ENCODE peak calls at places on chromosomes 7 and 10, in six cellular contexts. One of them, this sample, is unnamed.

GRCh38 chr10:115936926-115937755 is 335.9 kb downstream of the GFRA1 start:
- DNase-seq in cardiac muscle cell: peak; percentile 17
- DNase-seq in astrocyte of the cerebellum: no peak
- DNase-seq in endothelial cell of umbilical vein: peak; percentile 21
- DNase-seq in Panc1: no peak
- DNase-seq in heart left ventricle: no peak
- DNase-seq in this sample: no peak

GRCh38 chr7:39465055-39465929 is 100.9 kb upstream of the YAE1 start:
- DNase-seq in cardiac muscle cell: peak; percentile 78
- DNase-seq in astrocyte of the cerebellum: peak; percentile 50
- DNase-seq in endothelial cell of umbilical vein: peak; percentile 26
- DNase-seq in Panc1: peak; percentile 36
- DNase-seq in heart left ventricle: no peak
- DNase-seq in this sample: peak; percentile 21

GRCh38 chr7:137953692-137954470 is 48.0 kb downstream of the CREB3L2 start:
- DNase-seq in cardiac muscle cell: peak; percentile 60
- DNase-seq in astrocyte of the cerebellum: peak; percentile 75
- DNase-seq in endothelial cell of umbilical vein: peak; percentile 76
- DNase-seq in Panc1: peak; percentile 78
- DNase-seq in heart left ventricle: no peak
- DNase-seq in this sample: no peak

GRCh38 chr10:50561816-50562215 is 61.9 kb downstream of the SGMS1 start:
- DNase-seq in cardiac muscle cell: no peak
- DNase-seq in astrocyte of the cerebellum: no peak
- DNase-seq in endothelial cell of umbilical vein: no peak
- DNase-seq in Panc1: no peak
- DNase-seq in heart left ventricle: no peak
- DNase-seq in this sample: no peak

GRCh38 chr10:67077376-67077775 is 151.5 kb downstream of the LRRTM3 start:
- DNase-seq in cardiac muscle cell: no peak
- DNase-seq in astrocyte of the cerebellum: no peak
- DNase-seq in endothelial cell of umbilical vein: no peak
- DNase-seq in Panc1: no peak
- DNase-seq in heart left ventricle: no peak
- DNase-seq in this sample: no peak

GRCh38 chr7:132280335-132280734 is 295.9 kb downstream of the PLXNA4 start:
- DNase-seq in cardiac muscle cell: no peak
- DNase-seq in astrocyte of the cerebellum: no peak
- DNase-seq in endothelial cell of umbilical vein: no peak
- DNase-seq in Panc1: no peak
- DNase-seq in heart left ventricle: no peak
- DNase-seq in this sample: no peak

GRCh38 chr10:3595736-3596135 is 189.3 kb downstream of the KLF6 start:
- DNase-seq in cardiac muscle cell: no peak
- DNase-seq in astrocyte of the cerebellum: no peak
- DNase-seq in endothelial cell of umbilical vein: no peak
- DNase-seq in Panc1: no peak
- DNase-seq in heart left ventricle: no peak
- DNase-seq in this sample: no peak

GRCh38 chr7:129522088-129522970 is 20.0 kb downstream of the SMKR1 start:
- DNase-seq in cardiac muscle cell: peak; percentile 6
- DNase-seq in astrocyte of the cerebellum: no peak
- DNase-seq in endothelial cell of umbilical vein: no peak
- DNase-seq in Panc1: no peak
- DNase-seq in heart left ventricle: no peak
- DNase-seq in this sample: no peak

GRCh38 chr7:75847707-75848106 is 31.1 kb upstream of the RHBDD2 start:
- DNase-seq in cardiac muscle cell: no peak
- DNase-seq in astrocyte of the cerebellum: no peak
- DNase-seq in endothelial cell of umbilical vein: no peak
- DNase-seq in Panc1: no peak
- DNase-seq in heart left ventricle: no peak
- DNase-seq in this sample: no peak

GRCh38 chr10:76675951-76676587 is 961.5 kb downstream of the KCNMA1 start:
- DNase-seq in cardiac muscle cell: peak; percentile 8
- DNase-seq in astrocyte of the cerebellum: peak; percentile 86
- DNase-seq in endothelial cell of umbilical vein: no peak
- DNase-seq in Panc1: no peak
- DNase-seq in heart left ventricle: peak; percentile 26
- DNase-seq in this sample: no peak

GRCh38 chr10:53765311-53765710 is 992.7 kb upstream of the MBL2 start:
- DNase-seq in cardiac muscle cell: no peak
- DNase-seq in astrocyte of the cerebellum: peak; percentile 0
- DNase-seq in endothelial cell of umbilical vein: no peak
- DNase-seq in Panc1: no peak
- DNase-seq in heart left ventricle: no peak
- DNase-seq in this sample: no peak

GRCh38 chr10:74292871-74293427 is 141.9 kb downstream of the ADK start:
- DNase-seq in cardiac muscle cell: peak; percentile 29
- DNase-seq in astrocyte of the cerebellum: peak; percentile 75
- DNase-seq in endothelial cell of umbilical vein: no peak
- DNase-seq in Panc1: no peak
- DNase-seq in heart left ventricle: no peak
- DNase-seq in this sample: no peak

GRCh38 chr7:44629825-44630580 is 23.6 kb downstream of the OGDH start:
- DNase-seq in cardiac muscle cell: no peak
- DNase-seq in astrocyte of the cerebellum: no peak
- DNase-seq in endothelial cell of umbilical vein: no peak
- DNase-seq in Panc1: no peak
- DNase-seq in heart left ventricle: no peak
- DNase-seq in this sample: no peak
- H3K4me3 ChIP-seq in cardiac muscle cell: no peak overlapping the region
- H3K4me3 ChIP-seq in astrocyte of the cerebellum: no peak overlapping the region
- H3K4me3 ChIP-seq in endothelial cell of umbilical vein: no peak overlapping the region
- H3K4me3 ChIP-seq in Panc1: no peak overlapping the region
- H3K4me3 ChIP-seq in heart left ventricle: no peak overlapping the region
- H3K4me3 ChIP-seq in this sample: no peak overlapping the region

GRCh38 chr7:4831723-4832495 is 29.9 kb downstream of the PAPOLB start:
- DNase-seq in cardiac muscle cell: no peak
- DNase-seq in astrocyte of the cerebellum: no peak
- DNase-seq in endothelial cell of umbilical vein: no peak
- DNase-seq in Panc1: no peak
- DNase-seq in heart left ventricle: no peak
- DNase-seq in this sample: no peak

GRCh38 chr7:4832711-4833110 is 29.1 kb downstream of the PAPOLB start:
- DNase-seq in cardiac muscle cell: no peak
- DNase-seq in astrocyte of the cerebellum: no peak
- DNase-seq in endothelial cell of umbilical vein: no peak
- DNase-seq in Panc1: no peak
- DNase-seq in heart left ventricle: no peak
- DNase-seq in this sample: no peak

GRCh38 chr7:4833176-4833575 is 28.7 kb downstream of the PAPOLB start:
- DNase-seq in cardiac muscle cell: no peak
- DNase-seq in astrocyte of the cerebellum: no peak
- DNase-seq in endothelial cell of umbilical vein: no peak
- DNase-seq in Panc1: no peak
- DNase-seq in heart left ventricle: no peak
- DNase-seq in this sample: no peak

GRCh38 chr7:4828720-4829383 is 33.0 kb downstream of the PAPOLB start:
- DNase-seq in cardiac muscle cell: no peak
- DNase-seq in astrocyte of the cerebellum: no peak
- DNase-seq in endothelial cell of umbilical vein: no peak
- DNase-seq in Panc1: no peak
- DNase-seq in heart left ventricle: no peak
- DNase-seq in this sample: no peak

DNA sequence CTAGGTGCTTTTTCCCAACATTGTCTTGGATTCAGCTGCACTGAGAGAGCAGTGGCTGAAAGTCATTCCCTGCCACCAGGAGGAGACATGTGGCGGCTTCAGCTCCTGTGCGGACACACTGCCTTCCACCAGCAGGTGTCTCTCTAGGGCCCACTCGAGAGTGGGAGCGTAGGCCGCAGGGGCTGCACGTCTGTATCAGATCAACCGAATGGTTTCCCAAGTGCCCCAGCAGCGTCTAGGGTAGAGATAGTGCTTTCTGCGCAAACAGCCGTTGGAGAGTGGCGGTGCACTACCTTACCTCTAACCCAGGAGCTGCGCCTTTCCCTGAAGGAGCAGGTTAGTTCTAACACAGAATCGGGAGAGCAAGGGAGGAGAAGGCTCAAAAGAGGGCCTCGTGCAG is 31.7 kb downstream of the PAPOLB start:
- DNase-seq in cardiac muscle cell: peak; percentile 81
- DNase-seq in astrocyte of the cerebellum: peak; percentile 23
- DNase-seq in endothelial cell of umbilical vein: peak; percentile 80
- DNase-seq in Panc1: peak; percentile 64
- DNase-seq in heart left ventricle: peak; percentile 58
- DNase-seq in this sample: peak; percentile 8
- TF ChIP-seq CTCF in cardiac muscle cell: peak; percentile 98
- TF ChIP-seq CTCF in astrocyte of the cerebellum: peak; percentile 91
- TF ChIP-seq CTCF in endothelial cell of umbilical vein: peak; percentile 98
- TF ChIP-seq CTCF in Panc1: peak; percentile 100
- TF ChIP-seq CTCF in heart left ventricle: peak; percentile 74
- TF ChIP-seq CTCF in this sample: peak; percentile 94

GRCh38 chr10:35422236-35422635 is 85.9 kb downstream of the CCNY start:
- DNase-seq in cardiac muscle cell: no peak
- DNase-seq in astrocyte of the cerebellum: no peak
- DNase-seq in endothelial cell of umbilical vein: peak; percentile 91
- DNase-seq in Panc1: no peak
- DNase-seq in heart left ventricle: no peak
- DNase-seq in this sample: no peak

GRCh38 chr10:35425596-35425995 is 89.3 kb downstream of the CCNY start:
- DNase-seq in cardiac muscle cell: peak; percentile 27
- DNase-seq in astrocyte of the cerebellum: no peak
- DNase-seq in endothelial cell of umbilical vein: peak; percentile 29
- DNase-seq in Panc1: no peak
- DNase-seq in heart left ventricle: no peak
- DNase-seq in this sample: no peak

GRCh38 chr10:35426657-35427056 is 90.3 kb downstream of the CCNY start:
- DNase-seq in cardiac muscle cell: no peak
- DNase-seq in astrocyte of the cerebellum: no peak
- DNase-seq in endothelial cell of umbilical vein: no peak
- DNase-seq in Panc1: no peak
- DNase-seq in heart left ventricle: no peak
- DNase-seq in this sample: no peak

GRCh38 chr10:35423505-35424306 is 87.4 kb downstream of the CCNY start:
- DNase-seq in cardiac muscle cell: no peak
- DNase-seq in astrocyte of the cerebellum: peak; percentile 46
- DNase-seq in endothelial cell of umbilical vein: no peak
- DNase-seq in Panc1: no peak
- DNase-seq in heart left ventricle: no peak
- DNase-seq in this sample: no peak

DNA sequence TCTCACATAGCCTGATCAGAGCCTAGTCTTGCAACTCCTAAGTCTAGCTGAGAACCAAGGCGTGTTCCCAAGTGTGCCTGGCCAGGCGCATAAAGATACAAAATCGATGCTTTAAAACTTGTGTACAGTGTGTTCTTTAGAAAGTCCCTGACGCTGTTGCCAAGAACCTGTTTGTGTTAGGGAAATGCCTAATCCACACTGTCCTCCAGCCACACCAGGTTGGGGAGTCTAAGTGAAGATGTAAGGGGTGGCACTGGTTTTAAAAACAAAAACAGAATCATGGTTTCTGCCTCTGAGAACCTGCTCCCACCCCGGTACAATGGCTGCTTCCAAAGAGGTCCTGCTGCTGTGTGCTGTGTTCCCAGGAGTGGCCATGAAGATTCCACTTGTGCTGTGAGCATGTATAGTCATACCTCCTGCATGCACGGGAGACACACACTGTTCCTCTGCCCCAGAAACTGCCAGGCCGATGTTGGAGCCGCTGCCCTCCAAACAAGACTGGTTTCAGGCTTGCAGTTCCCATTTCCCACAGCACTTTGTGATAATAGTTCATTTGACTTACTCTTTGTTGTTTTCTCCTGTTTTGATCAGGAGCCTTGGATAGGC is 88.5 kb downstream of the CCNY start:
- DNase-seq in cardiac muscle cell: no peak
- DNase-seq in astrocyte of the cerebellum: no peak
- DNase-seq in endothelial cell of umbilical vein: no peak
- DNase-seq in Panc1: no peak
- DNase-seq in heart left ventricle: no peak
- DNase-seq in this sample: no peak
- H3K4me3 ChIP-seq in cardiac muscle cell: no peak overlapping the region
- H3K4me3 ChIP-seq in astrocyte of the cerebellum: no peak overlapping the region
- H3K4me3 ChIP-seq in endothelial cell of umbilical vein: no peak overlapping the region
- H3K4me3 ChIP-seq in Panc1: no peak overlapping the region
- H3K4me3 ChIP-seq in heart left ventricle: no peak overlapping the region
- H3K4me3 ChIP-seq in this sample: no peak overlapping the region

GRCh38 chr10:22170582-22170981 is 47.2 kb downstream of the EBLN1 start:
- DNase-seq in cardiac muscle cell: no peak
- DNase-seq in astrocyte of the cerebellum: no peak
- DNase-seq in endothelial cell of umbilical vein: no peak
- DNase-seq in Panc1: no peak
- DNase-seq in heart left ventricle: no peak
- DNase-seq in this sample: no peak

GRCh38 chr10:22171131-22171530 is 46.7 kb downstream of the EBLN1 start:
- DNase-seq in cardiac muscle cell: no peak
- DNase-seq in astrocyte of the cerebellum: no peak
- DNase-seq in endothelial cell of umbilical vein: no peak
- DNase-seq in Panc1: no peak
- DNase-seq in heart left ventricle: no peak
- DNase-seq in this sample: no peak

GRCh38 chr10:22174442-22174841 is 43.4 kb downstream of the EBLN1 start:
- DNase-seq in cardiac muscle cell: peak; percentile 13
- DNase-seq in astrocyte of the cerebellum: peak; percentile 3
- DNase-seq in endothelial cell of umbilical vein: no peak
- DNase-seq in Panc1: no peak
- DNase-seq in heart left ventricle: no peak
- DNase-seq in this sample: no peak
- TF ChIP-seq CTCF in cardiac muscle cell: no peak
- TF ChIP-seq CTCF in astrocyte of the cerebellum: no peak
- TF ChIP-seq CTCF in endothelial cell of umbilical vein: no peak
- TF ChIP-seq CTCF in Panc1: no peak
- TF ChIP-seq CTCF in heart left ventricle: no peak
- TF ChIP-seq CTCF in this sample: no peak